ENCODE peak calls at places on chromosomes 6 and 20, in six cellular contexts. B is mesothelial cell of epicardium, R is AG04449, D is fibroblast of lung, U is NCI-H1105 treated with DMSO at 0.1 percent for 48 hours, A is fibroblast of the conjunctiva. T is an unnamed sample.

GRCh38 chr6:34223964-34224940 is 12.4 kb upstream of the HMGA1 start:
- DNase-seq in B (peak), R (peak), D (peak), U (peak), A (peak), T (peak)

GRCh38 chr6:26025047-26025893 is 62.0 kb upstream of the HFE start:
- DNase-seq in B (no peak), R (no peak), D (peak), U (no peak), A (no peak), T (no peak)

GRCh38 chr20:44188752-44189151 is 1.8 kb upstream of the JPH2 start:
- DNase-seq in B (no peak), R (no peak), D (no peak), U (no peak), A (no peak), T (no peak)

GRCh38 chr6:118080547-118080946 is 173.5 kb downstream of the SLC35F1 start:
- DNase-seq in B (no peak), R (no peak), D (no peak), U (peak), A (no peak), T (no peak)

GRCh38 chr20:58854638-58855471 is 2.3 kb downstream of the GNAS start:
- DNase-seq in B (no peak), R (no peak), D (no peak), U (no peak), A (no peak), T (no peak)

GRCh38 chr6:140366991-140367390 is 992.5 kb upstream of the CITED2 start:
- DNase-seq in B (no peak), R (no peak), D (peak), U (no peak), A (no peak), T (no peak)

GRCh38 chr6:3524461-3524860 is 67.6 kb upstream of the SLC22A23 start:
- DNase-seq in B (no peak), R (no peak), D (no peak), U (no peak), A (no peak), T (no peak)

GRCh38 chr6:4059115-4059777 is 19.7 kb downstream of the FAM217A start:
- DNase-seq in B (no peak), R (peak), D (peak), U (no peak), A (peak), T (no peak)

GRCh38 chr6:39281312-39281980 is 32.8 kb downstream of the KCNK17 start:
- DNase-seq in B (no peak), R (no peak), D (no peak), U (no peak), A (no peak), T (no peak)

GRCh38 chr20:47024461-47024937 is 129.9 kb downstream of the EYA2 start:
- DNase-seq in B (no peak), R (no peak), D (no peak), U (no peak), A (peak), T (peak)

GRCh38 chr6:117233146-117233545 is 32.2 kb upstream of the VGLL2 start:
- DNase-seq in B (no peak), R (no peak), D (peak), U (no peak), A (no peak), T (no peak)

GRCh38 chr6:142569676-142570075 is 267.9 kb downstream of the ADGRG6 start:
- DNase-seq in B (no peak), R (no peak), D (peak), U (no peak), A (no peak), T (no peak)

GRCh38 chr6:156174026-156174880 is 602.9 kb upstream of the ARID1B start:
- DNase-seq in B (no peak), R (no peak), D (no peak), U (no peak), A (no peak), T (no peak)

GRCh38 chr20:38434310-38434741 is 802 bp downstream of the SNHG17 start:
- DNase-seq in B (no peak), R (no peak), D (peak), U (no peak), A (no peak), T (peak)

GRCh38 chr6:85468326-85468725 is 18.4 kb downstream of the NT5E start:
- DNase-seq in B (no peak), R (no peak), D (no peak), U (no peak), A (no peak), T (no peak)

GRCh38 chr6:122712093-122712863 is 67.2 kb upstream of the FABP7 start:
- DNase-seq in B (no peak), R (no peak), D (peak), U (no peak), A (no peak), T (no peak)

GRCh38 chr6:146785001-146785585 is 186.3 kb downstream of the ADGB start:
- DNase-seq in B (no peak), R (no peak), D (peak), U (peak), A (peak), T (peak)

GRCh38 chr20:50229156-50229605 is 38.6 kb downstream of the CEBPB start:
- DNase-seq in B (no peak), R (no peak), D (no peak), U (no peak), A (no peak), T (no peak)

GRCh38 chr6:7846971-7847818 is 63.4 kb downstream of the TXNDC5 start:
- DNase-seq in B (no peak), R (no peak), D (peak), U (no peak), A (peak), T (no peak)

GRCh38 chr20:37651932-37652331 is 41.9 kb upstream of the CTNNBL1 start:
- DNase-seq in B (no peak), R (no peak), D (peak), U (peak), A (no peak), T (peak)

GRCh38 chr20:8385247-8385646 is 253.2 kb downstream of the PLCB1 start:
- DNase-seq in B (no peak), R (peak), D (peak), U (no peak), A (no peak), T (no peak)

T was measured in Karpas-422.